ENCODE peak calls at places on chromosomes 16 and 17, in seven cellular contexts. Q is PC-3, X is BE2C, R is AG04450, N is ovary, L is cardiac fibroblast, I is heart right ventricle. P is an unnamed sample.

GRCh38 chr16:29986231-29986630 is 9.2 kb downstream of the HIRIP3 start:
- DNase-seq in N (peak), L (no peak), I (no peak), X (no peak), Q (no peak), R (no peak), P (no peak)

GRCh38 chr17:17029938-17030337 is 12.3 kb upstream of the MPRIP start:
- DNase-seq in R (no peak), Q (no peak), N (peak), L (no peak), I (no peak), X (no peak), P (no peak)

GRCh38 chr17:63189930-63190329 is 223.9 kb downstream of the TANC2 start:
- DNase-seq in X (no peak), I (no peak), L (peak), N (no peak), R (no peak), Q (no peak), P (no peak)

GRCh38 chr17:42845918-42846593 is 1.7 kb downstream of the AOC2 start:
- DNase-seq in L (no peak), N (no peak), X (no peak), I (no peak), Q (peak), R (no peak), P (no peak)

GRCh38 chr16:80887062-80887461 is 82.7 kb upstream of the CDYL2 start:
- DNase-seq in I (no peak), Q (no peak), R (no peak), L (no peak), X (no peak), N (no peak), P (no peak)

GRCh38 chr16:3088925-3089716 is 10.0 kb downstream of the ZSCAN10 start:
- DNase-seq in I (no peak), R (no peak), N (no peak), L (no peak), Q (no peak), X (no peak), P (no peak)

GRCh38 chr16:30369091-30369937 is 980 bp downstream of the TBC1D10B start:
- DNase-seq in I (no peak), Q (peak), L (peak), N (no peak), R (no peak), X (no peak), P (peak)

GRCh38 chr17:182164-182751 is 808 bp upstream of the DOC2B start:
- DNase-seq in X (no peak), I (no peak), R (no peak), N (no peak), L (no peak), Q (no peak), P (no peak)

GRCh38 chr16:73268311-73268997 is 220.5 kb upstream of the ZFHX3 start:
- DNase-seq in R (no peak), X (peak), L (peak), I (no peak), N (no peak), Q (no peak), P (no peak)
- TF ChIP-seq CTCF in R (peak), X (peak), L (peak), I (no peak), N (no peak), Q (no peak), P (no peak)

GRCh38 chr17:55820675-55821074 is 69.8 kb downstream of the PCTP start:
- DNase-seq in L (no peak), X (no peak), Q (no peak), N (no peak), R (no peak), I (no peak), P (no peak)

GRCh38 chr17:55830699-55831098 is 79.8 kb downstream of the PCTP start:
- DNase-seq in L (no peak), R (no peak), I (no peak), X (peak), N (no peak), Q (no peak), P (no peak)

GRCh38 chr17:55830210-55830609 is 79.4 kb downstream of the PCTP start:
- DNase-seq in I (no peak), R (no peak), L (no peak), Q (no peak), X (peak), N (no peak), P (no peak)

DNA sequence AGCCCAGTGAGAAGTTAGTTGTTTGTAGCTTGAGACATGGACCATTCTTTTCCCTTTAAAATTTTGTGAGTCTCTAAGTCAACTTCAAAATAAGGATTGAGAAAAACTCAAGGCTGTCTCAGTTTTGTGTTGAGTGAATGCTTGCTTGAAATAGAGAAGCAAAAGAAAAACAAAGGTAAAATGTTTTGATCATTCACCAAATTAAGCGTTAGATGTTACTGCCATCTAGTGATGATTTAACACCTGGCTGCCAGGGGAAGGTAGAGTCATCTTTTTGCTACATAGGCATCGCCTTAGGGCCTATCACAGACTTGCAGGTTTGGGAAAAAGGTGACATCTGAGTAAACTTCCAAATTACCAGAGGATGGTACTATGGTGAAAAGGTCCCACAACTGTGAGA is 74.4 kb downstream of the PCTP start:
- DNase-seq in I (no peak), X (no peak), N (no peak), L (peak), Q (peak), R (no peak), P (no peak)
- TF ChIP-seq CTCF in I (peak), X (peak), N (no peak), L (no peak), Q (peak), R (no peak), P (peak)

GRCh38 chr16:10202650-10203049 is 20.4 kb upstream of the GRIN2A start:
- DNase-seq in N (no peak), I (no peak), X (no peak), Q (peak), R (no peak), L (no peak), P (no peak)
- TF ChIP-seq CTCF in N (no peak), I (no peak), X (no peak), Q (peak), R (no peak), L (no peak), P (no peak)

GRCh38 chr17:49703557-49704277 is 4.0 kb downstream of the SLC35B1 start:
- DNase-seq in L (peak), N (no peak), I (no peak), Q (peak), X (peak), R (no peak), P (peak)

GRCh38 chr17:49707608-49708514 is at the start of gene SLC35B1:
- DNase-seq in I (peak), Q (peak), N (peak), R (peak), L (peak), X (peak), P (peak)

GRCh38 chr17:49705254-49705653 is 2.5 kb downstream of the SLC35B1 start:
- DNase-seq in R (no peak), Q (no peak), I (no peak), N (no peak), X (no peak), L (no peak), P (no peak)

GRCh38 chr17:49707246-49707607 is 537 bp downstream of the SLC35B1 start:
- DNase-seq in L (peak), X (no peak), I (no peak), R (no peak), N (no peak), Q (no peak), P (no peak)

DNA sequence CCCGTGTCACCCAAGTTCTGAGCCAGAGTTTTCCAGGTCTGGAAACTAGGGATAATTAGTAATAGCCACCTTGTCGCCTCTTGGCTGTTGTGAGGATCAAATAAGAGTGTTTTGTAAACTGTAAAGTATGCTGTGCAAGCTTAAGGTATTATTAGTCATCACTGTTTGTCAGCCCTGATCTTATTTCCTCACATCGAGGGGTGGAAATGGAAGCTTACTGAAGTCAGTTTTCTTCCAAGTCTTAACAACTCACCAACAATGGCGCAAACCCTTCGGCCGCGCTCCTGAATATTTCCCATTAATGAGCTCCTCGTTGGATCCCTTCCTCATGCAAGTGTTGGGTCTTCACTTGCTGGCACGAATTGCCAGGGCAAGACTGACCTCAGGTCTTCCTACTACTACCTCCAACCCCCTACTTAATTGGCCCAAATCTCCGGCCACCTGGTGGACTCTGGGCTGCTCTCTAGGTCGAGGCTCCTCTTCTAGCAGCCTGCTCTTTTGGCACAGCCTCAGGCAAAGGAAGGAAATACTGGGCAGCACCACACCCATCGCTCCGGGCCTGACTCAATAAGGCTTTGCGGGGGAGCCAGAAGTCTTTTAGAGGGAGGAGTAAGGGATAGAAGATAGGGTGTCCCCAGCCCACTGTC is 874 bp upstream of the SLC35B1 start:
- DNase-seq in R (no peak), Q (peak), X (no peak), L (peak), I (no peak), N (no peak), P (peak)
- TF ChIP-seq CTCF in R (no peak), Q (peak), X (no peak), L (no peak), I (no peak), N (no peak), P (peak)

GRCh38 chr17:9928601-9929341 is 23.7 kb upstream of the RCVRN start:
- DNase-seq in X (no peak), L (peak), Q (peak), N (peak), R (peak), I (no peak), P (peak)
- TF ChIP-seq CTCF in X (peak), L (peak), Q (peak), N (no peak), R (peak), I (peak), P (peak)